ENCODE peak calls at places on chromosomes 1 and 21, in eight cellular contexts. R is brain microvascular endothelial cell, F is astrocyte of the spinal cord, T is psoas muscle, P is kidney, A is transverse colon, I is fibroblast of lung, O is body of pancreas. D is an unnamed sample.

GRCh38 chr1:115300087-115300856 is 37.8 kb downstream of the NGF start:
- DNase-seq in F (no peak), I (peak), O (no peak), R (no peak), P (no peak), T (no peak), A (no peak), D (no peak)

GRCh38 chr1:48019714-48020315 is 22.6 kb upstream of the TRABD2B start:
- DNase-seq in F (no peak), T (peak), I (no peak), O (peak), A (no peak), P (peak), R (no peak), D (no peak)

GRCh38 chr1:160768295-160768657 is 27.7 kb upstream of the LY9 start:
- DNase-seq in R (peak), P (no peak), I (no peak), F (no peak), O (peak), T (no peak), A (peak), D (no peak)

GRCh38 chr1:42853116-42853884 is 6.9 kb downstream of the ZNF691 start:
- DNase-seq in R (no peak), O (no peak), F (no peak), I (no peak), A (no peak), P (no peak), T (no peak), D (no peak)

GRCh38 chr1:168335500-168335899 is 54.8 kb downstream of the TBX19 start:
- DNase-seq in R (no peak), P (no peak), F (peak), O (no peak), A (no peak), T (no peak), I (no peak), D (no peak)

GRCh38 chr1:151312439-151313225 is 14.6 kb downstream of the PI4KB start:
- DNase-seq in A (no peak), I (peak), O (no peak), T (no peak), R (peak), F (peak), P (no peak), D (no peak)

GRCh38 chr1:202586018-202586821 is 124.0 kb downstream of the SYT2 start:
- DNase-seq in P (no peak), I (peak), O (peak), A (peak), F (peak), T (peak), R (no peak), D (no peak)

GRCh38 chr1:177077006-177077405 is 87.5 kb downstream of the ASTN1 start:
- DNase-seq in T (no peak), P (no peak), F (no peak), I (no peak), A (no peak), O (no peak), R (no peak), D (no peak)

GRCh38 chr21:19640964-19641363 is 1237.4 kb upstream of the TMPRSS15 start:
- DNase-seq in T (no peak), I (no peak), P (no peak), F (no peak), A (no peak), O (peak), R (no peak), D (no peak)

GRCh38 chr1:67695963-67696362 is 11.0 kb downstream of the GADD45A start:
- DNase-seq in I (no peak), P (no peak), R (no peak), A (no peak), T (no peak), F (no peak), O (no peak), D (no peak)

GRCh38 chr1:64110924-64111777 is 92.3 kb upstream of the UBE2U start:
- DNase-seq in T (no peak), O (no peak), R (no peak), I (peak), F (no peak), P (no peak), A (no peak), D (no peak)

GRCh38 chr1:19720973-19721372 is 56.3 kb downstream of the HTR6 start:
- DNase-seq in T (no peak), P (no peak), A (no peak), R (no peak), F (no peak), O (no peak), I (peak), D (no peak)

GRCh38 chr1:2466834-2467554 is 9.1 kb upstream of the PLCH2 start:
- DNase-seq in O (peak), T (no peak), A (no peak), F (no peak), I (no peak), R (no peak), P (no peak), D (no peak)

GRCh38 chr1:45275054-45275453 is 51.6 kb upstream of the HPDL start:
- DNase-seq in P (no peak), O (no peak), T (no peak), R (no peak), A (no peak), I (no peak), F (no peak), D (no peak)

GRCh38 chr21:41852151-41852928 is 26.8 kb downstream of the PRDM15 start:
- DNase-seq in P (peak), O (no peak), I (no peak), F (no peak), T (no peak), R (no peak), A (no peak), D (no peak)

GRCh38 chr1:72037745-72038343 is 244.5 kb downstream of the NEGR1 start:
- DNase-seq in R (peak), T (no peak), P (no peak), A (peak), O (peak), I (peak), F (peak), D (no peak)

GRCh38 chr1:167136191-167136614 is 42.3 kb downstream of the STYXL2 start:
- DNase-seq in A (peak), O (no peak), R (peak), T (peak), F (peak), I (peak), P (peak), D (no peak)

GRCh38 chr1:182404764-182405163 is 4.3 kb upstream of the TEDDM1 start:
- DNase-seq in F (no peak), P (no peak), A (no peak), O (no peak), R (no peak), I (no peak), T (no peak), D (no peak)

GRCh38 chr1:157073944-157074685 is 25.5 kb downstream of the ETV3L start:
- DNase-seq in T (peak), A (peak), F (peak), I (peak), O (peak), P (peak), R (peak), D (peak)

GRCh38 chr1:15152318-15153183 is 996 bp upstream of the TMEM51 start:
- DNase-seq in T (peak), P (peak), O (peak), A (peak), F (peak), I (peak), R (peak), D (peak)

GRCh38 chr1:198486903-198487302 is 53.6 kb downstream of the ATP6V1G3 start:
- DNase-seq in T (no peak), P (no peak), F (no peak), A (no peak), R (no peak), I (no peak), O (no peak), D (no peak)

GRCh38 chr1:59967141-59967697 is 40.6 kb upstream of the CYP2J2 start:
- DNase-seq in P (no peak), A (no peak), T (no peak), I (peak), O (peak), R (no peak), F (peak), D (peak)

DNA sequence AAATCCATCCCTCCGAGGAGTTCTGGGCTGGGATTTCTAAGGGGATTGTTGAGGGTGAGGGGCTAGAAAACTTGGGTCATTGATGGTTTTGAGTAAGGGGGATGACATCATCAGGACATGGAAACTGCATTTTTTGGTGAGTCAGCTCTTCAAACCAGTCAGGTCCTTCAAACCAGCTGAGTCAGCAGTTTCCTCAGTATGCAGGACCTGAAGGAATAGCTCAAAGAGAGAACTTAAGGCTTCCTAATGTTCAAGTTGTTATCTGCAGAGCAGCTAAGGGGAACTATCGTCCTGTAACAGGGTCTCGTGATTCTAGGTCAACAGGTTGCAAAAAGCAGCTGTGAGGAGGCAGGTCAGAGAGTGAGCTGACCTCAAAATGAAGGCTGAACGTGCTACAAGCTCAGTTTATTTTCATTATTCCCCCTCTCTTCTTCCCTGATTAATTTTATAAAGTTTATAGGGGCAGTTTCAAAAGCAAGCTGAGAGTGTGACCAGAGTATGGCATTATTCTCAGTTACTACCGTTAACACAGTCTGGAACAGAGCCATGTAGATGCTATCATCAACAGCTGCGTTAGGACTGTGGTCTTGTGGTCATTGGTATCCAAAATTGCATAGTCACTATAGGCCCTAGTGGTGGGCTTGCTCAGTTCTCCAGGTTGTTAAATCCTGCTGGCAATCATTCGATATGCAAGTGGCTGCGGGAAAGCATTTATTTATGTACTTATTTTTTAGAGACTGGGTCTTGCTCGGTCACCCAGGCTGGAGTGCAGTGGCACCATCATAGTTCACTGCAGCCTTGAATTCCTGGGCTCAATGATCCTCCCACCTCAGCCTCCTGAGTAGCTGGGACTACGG is 10.7 kb upstream of the SDC3 start:
- DNase-seq in P (no peak), R (peak), F (peak), A (no peak), T (no peak), O (no peak), I (peak), D (no peak)
- TF ChIP-seq CTCF in P (no peak), R (peak), F (no peak), A (no peak), T (no peak), O (no peak), I (no peak), D (no peak)

GRCh38 chr1:221439008-221439733 is 302.7 kb downstream of the DUSP10 start:
- DNase-seq in O (no peak), R (peak), P (no peak), A (no peak), T (no peak), F (peak), I (peak), D (no peak)

GRCh38 chr1:221437924-221438323 is 304.0 kb downstream of the DUSP10 start:
- DNase-seq in R (peak), T (no peak), O (no peak), A (no peak), F (peak), P (no peak), I (peak), D (no peak)

GRCh38 chr1:221442056-221442455 is 299.8 kb downstream of the DUSP10 start:
- DNase-seq in F (no peak), P (no peak), R (no peak), A (no peak), T (no peak), O (no peak), I (no peak), D (no peak)

GRCh38 chr1:221440658-221441057 is 301.2 kb downstream of the DUSP10 start:
- DNase-seq in R (peak), T (no peak), P (no peak), O (no peak), I (peak), F (peak), A (no peak), D (no peak)

GRCh38 chr1:221439734-221440436 is 302.0 kb downstream of the DUSP10 start:
- DNase-seq in A (no peak), F (peak), R (peak), I (peak), O (no peak), P (no peak), T (no peak), D (peak)
- H3K4me3 ChIP-seq in A (no peak), F (no peak), R (no peak), I (no peak), O (no peak), P (no peak), T (peak), D (no peak)

GRCh38 chr21:34129039-34129891 is 55.9 kb downstream of the MRPS6 start:
- DNase-seq in A (peak), T (peak), F (peak), R (peak), I (peak), O (peak), P (no peak), D (peak)
- TF ChIP-seq CTCF in A (no peak), T (peak), F (peak), R (peak), I (peak), O (no peak), P (no peak), D (peak)

GRCh38 chr21:33761104-33762036 is 119.1 kb downstream of the ITSN1 start:
- DNase-seq in R (peak), A (no peak), P (no peak), T (peak), F (peak), I (peak), O (no peak), D (peak)
- H3K4me3 ChIP-seq in R (peak), A (no peak), P (no peak), T (peak), F (peak), I (no peak), O (no peak), D (no peak)

GRCh38 chr1:12196641-12197482 is 30.1 kb downstream of the TNFRSF1B start:
- DNase-seq in F (no peak), A (peak), T (no peak), R (no peak), O (no peak), I (no peak), P (no peak), D (no peak)
- TF ChIP-seq CTCF in F (no peak), A (no peak), T (no peak), R (peak), O (no peak), I (no peak), P (no peak), D (no peak)

GRCh38 chr1:58576727-58577675 is at the start of gene TACSTD2:
- DNase-seq in T (peak), F (no peak), O (peak), P (peak), R (no peak), I (no peak), A (peak), D (no peak)

GRCh38 chr1:58580186-58580585 is 3.1 kb upstream of the TACSTD2 start:
- DNase-seq in A (no peak), T (no peak), O (no peak), R (no peak), P (no peak), I (no peak), F (peak), D (no peak)

GRCh38 chr1:58575831-58576726 is 973 bp downstream of the TACSTD2 start:
- DNase-seq in I (no peak), F (no peak), T (no peak), R (no peak), P (peak), A (no peak), O (peak), D (no peak)

GRCh38 chr1:58574816-58575215 is 2.2 kb downstream of the TACSTD2 start:
- DNase-seq in I (no peak), F (no peak), A (no peak), R (no peak), P (no peak), T (no peak), O (no peak), D (no peak)

DNA sequence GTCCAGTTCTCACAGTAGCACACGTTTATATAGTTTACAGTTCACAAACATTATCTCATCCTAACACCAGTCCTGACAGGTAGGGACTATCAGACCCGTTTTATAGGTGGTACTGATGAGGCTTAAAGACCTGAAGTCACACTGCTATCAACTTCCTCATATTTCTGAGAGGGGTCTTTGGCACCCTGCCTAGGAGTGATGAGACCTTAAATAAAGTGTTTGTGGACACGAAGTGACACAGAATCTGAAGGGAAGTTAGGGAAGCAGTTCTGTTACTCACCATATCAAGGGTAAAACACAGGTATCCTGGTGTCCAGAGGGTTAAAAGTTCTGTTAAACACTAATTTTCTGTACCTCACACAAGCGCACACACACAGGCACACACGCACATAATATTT is 623 bp upstream of the TACSTD2 start:
- DNase-seq in T (no peak), O (no peak), P (no peak), F (no peak), I (no peak), R (no peak), A (no peak), D (no peak)
- H3K4me3 ChIP-seq in T (no peak), O (peak), P (peak), F (no peak), I (no peak), R (no peak), A (no peak), D (no peak)

GRCh38 chr21:44973598-44973997 is 33.8 kb downstream of the SLX9 start:
- DNase-seq in P (no peak), I (no peak), R (no peak), O (no peak), F (no peak), T (no peak), A (no peak), D (no peak)

GRCh38 chr21:44970766-44971671 is 31.2 kb downstream of the SLX9 start:
- DNase-seq in T (no peak), P (peak), O (no peak), I (no peak), A (no peak), R (no peak), F (no peak), D (no peak)

GRCh38 chr21:44972821-44973220 is 33.0 kb downstream of the SLX9 start:
- DNase-seq in A (no peak), P (no peak), T (no peak), F (no peak), R (no peak), O (no peak), I (peak), D (no peak)

GRCh38 chr21:44971672-44971995 is 31.8 kb downstream of the SLX9 start:
- DNase-seq in R (no peak), P (peak), T (no peak), I (no peak), A (no peak), F (no peak), O (no peak), D (no peak)

DNA sequence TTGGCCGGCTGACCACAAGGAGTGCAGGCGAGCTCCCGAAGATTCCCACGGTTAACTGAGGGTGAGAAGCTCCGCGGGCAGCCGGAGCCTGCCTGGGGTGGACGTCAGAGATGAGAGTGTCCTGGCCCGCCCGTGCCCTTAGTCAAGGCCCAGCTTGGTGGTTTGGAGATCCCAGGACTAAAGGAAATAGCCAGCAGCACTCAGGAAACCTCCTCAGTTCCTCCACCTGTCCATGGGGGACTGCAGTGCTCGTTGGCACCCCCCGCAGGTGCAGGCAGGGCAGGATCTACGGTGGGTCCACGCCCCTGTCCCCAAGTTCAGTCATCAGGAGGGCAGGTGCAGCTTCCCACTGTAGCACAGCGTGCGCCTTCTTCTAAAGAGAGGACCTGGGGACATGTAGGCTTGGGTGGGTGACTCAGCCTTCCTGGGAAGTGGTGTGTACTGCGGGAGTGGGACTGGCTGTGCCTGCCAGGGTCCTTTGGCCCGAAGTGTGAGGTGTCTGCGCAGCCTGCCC is 32.5 kb downstream of the SLX9 start:
- DNase-seq in A (no peak), I (no peak), T (no peak), R (no peak), P (peak), F (no peak), O (no peak), D (no peak)
- TF ChIP-seq CTCF in A (no peak), I (no peak), T (no peak), R (no peak), P (no peak), F (no peak), O (no peak), D (no peak)

DNA sequence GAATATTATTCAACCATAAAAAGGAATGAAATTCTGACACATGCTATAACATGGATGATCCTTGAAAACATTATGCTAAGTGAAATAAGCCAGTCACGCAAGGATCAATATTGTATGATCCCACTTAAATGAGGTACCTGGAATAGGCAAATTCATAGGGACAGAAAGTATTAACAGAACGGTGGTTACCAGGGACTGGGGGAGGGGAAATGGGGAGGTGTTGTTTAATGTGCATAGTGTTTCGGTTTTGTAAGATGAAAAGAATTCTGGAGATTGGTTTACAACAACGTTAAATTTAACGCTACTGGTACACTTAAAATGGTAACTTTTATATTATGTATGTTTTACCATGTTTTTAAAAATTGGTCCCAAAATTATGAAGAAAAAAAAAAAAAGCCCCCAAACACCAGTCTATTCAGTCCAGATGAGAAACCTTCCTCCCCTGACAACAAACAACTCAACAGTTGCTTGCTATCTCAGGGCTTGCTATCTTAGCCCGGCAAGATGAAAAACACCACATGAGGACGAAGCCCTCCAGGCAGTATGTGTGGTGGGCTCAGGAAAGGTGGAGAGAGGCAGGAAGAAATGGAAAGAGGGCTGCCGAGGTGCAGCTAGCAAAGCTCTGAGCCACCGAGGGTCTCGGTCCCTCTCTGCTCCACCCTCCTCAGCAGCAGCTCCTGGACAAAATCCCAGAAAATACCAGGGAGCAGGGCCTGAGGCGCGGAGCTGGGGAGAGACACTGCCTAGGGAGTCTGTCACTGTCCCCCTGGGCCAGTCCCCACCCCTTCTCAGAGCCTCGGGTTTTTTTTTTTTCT is 8.5 kb downstream of the NUAK2 start:
- DNase-seq in I (no peak), O (no peak), F (no peak), R (no peak), P (no peak), T (no peak), A (no peak), D (no peak)
- H3K4me3 ChIP-seq in I (no peak), O (no peak), F (no peak), R (no peak), P (peak), T (peak), A (no peak), D (no peak)

D was measured in AG09309.